ENCODE peak calls at places on chromosomes 2 and 18, in six cellular contexts. F, Y, L, U, Q and E are unnamed samples.

GRCh38 chr2:9914384-9915065 is 37.0 kb upstream of the GRHL1 start:
- DNase-seq in U (peak), F (peak), Y (peak), Q (peak), L (peak), E (no peak)

GRCh38 chr2:211665299-211665698 is 873.3 kb downstream of the ERBB4 start:
- DNase-seq in L (no peak), Y (no peak), Q (no peak), U (no peak), F (no peak), E (no peak)

GRCh38 chr18:58247363-58247834 is 203.4 kb downstream of the NEDD4L start:
- DNase-seq in L (no peak), Q (no peak), F (no peak), U (no peak), Y (no peak), E (no peak)

GRCh38 chr18:12336251-12336650 is 28.2 kb downstream of the TUBB6 start:
- DNase-seq in L (peak), U (no peak), F (no peak), Y (no peak), Q (no peak), E (no peak)

GRCh38 chr2:221567809-221568208 is 4.3 kb downstream of the EPHA4 start:
- DNase-seq in Q (no peak), F (no peak), L (no peak), U (no peak), Y (no peak), E (no peak)

GRCh38 chr2:62344472-62344871 is 148.6 kb downstream of the B3GNT2 start:
- DNase-seq in Q (peak), U (no peak), L (peak), F (no peak), Y (no peak), E (no peak)

GRCh38 chr2:17538844-17539554 is 1.5 kb upstream of the VSNL1 start:
- DNase-seq in F (no peak), Y (no peak), L (no peak), Q (no peak), U (no peak), E (no peak)

GRCh38 chr18:4106407-4107033 is 348.6 kb downstream of the DLGAP1 start:
- DNase-seq in Y (no peak), L (peak), F (peak), U (peak), Q (peak), E (peak)

GRCh38 chr2:236834284-236834683 is 251.4 kb upstream of the COPS8 start:
- DNase-seq in Q (no peak), F (no peak), U (no peak), Y (no peak), L (no peak), E (no peak)

GRCh38 chr2:118539290-118539689 is 308.2 kb downstream of the EN1 start:
- DNase-seq in Y (no peak), L (no peak), U (peak), F (no peak), Q (peak), E (no peak)

GRCh38 chr2:216021768-216022167 is 8.4 kb upstream of the MREG start:
- DNase-seq in L (no peak), Q (no peak), Y (no peak), F (no peak), U (no peak), E (no peak)

GRCh38 chr2:78967294-78967693 is 58.2 kb upstream of the REG3G start:
- DNase-seq in Q (no peak), U (no peak), F (no peak), L (no peak), Y (no peak), E (no peak)

GRCh38 chr2:240290432-240291336 is 144.8 kb upstream of the GPC1 start:
- DNase-seq in L (no peak), Q (no peak), F (no peak), Y (no peak), U (no peak), E (no peak)

GRCh38 chr2:26770986-26771586 is 7.0 kb downstream of the SLC35F6 start:
- DNase-seq in F (peak), Q (peak), Y (no peak), L (peak), U (peak), E (no peak)